ENCODE peak calls at places on chromosomes 2 and 18, in eight cellular contexts. C is mammary epithelial cell; M is foreskin melanocyte; I is HFFc6; D is CD4-positive, alpha-beta T cell; T is NCI-H1092; V is nucleus accumbens; F is activated CD8-positive, alpha-beta memory T cell treated with anti-CD3 and anti-CD28 coated beads, Interleukin-2, amount 50 U/mL, for 48 hours. H is an unnamed sample.

GRCh38 chr2:174332607-174333001 is 2.1 kb upstream of the SP9 start:
- DNase-seq in C (no peak), M (no peak), I (no peak), D (no peak), T (no peak), V (no peak), F (no peak), H (no peak)

GRCh38 chr2:195937173-195937572 is 131.5 kb downstream of the DNAH7 start:
- DNase-seq in C (no peak), M (no peak), I (no peak), D (no peak), T (no peak), V (no peak), F (no peak), H (no peak)

GRCh38 chr2:164538250-164538866 is 82.9 kb downstream of the GRB14 start:
- DNase-seq in C (peak; percentile 27), M (peak; percentile 47), I (peak; percentile 35), D (no peak), T (no peak), V (no peak), F (no peak), H (no peak)

GRCh38 chr18:8876887-8877286 is 171.5 kb downstream of the MTCL1 start:
- DNase-seq in C (peak; percentile 40), M (no peak), I (no peak), D (no peak), T (no peak), V (no peak), F (no peak), H (no peak)

GRCh38 chr2:54372361-54372760 is 83.8 kb upstream of the SPTBN1 start:
- DNase-seq in C (no peak), M (no peak), I (no peak), D (no peak), T (no peak), V (no peak), F (no peak), H (no peak)

GRCh38 chr2:114128255-114128654 is 238.4 kb downstream of the ACTR3 start:
- DNase-seq in C (no peak), M (no peak), I (no peak), D (no peak), T (no peak), V (no peak), F (no peak), H (no peak)

GRCh38 chr2:96259497-96259921 is 6.3 kb downstream of the TMEM127 start:
- DNase-seq in C (no peak), M (no peak), I (no peak), D (no peak), T (no peak), V (no peak), F (no peak), H (no peak)

GRCh38 chr18:74203811-74204210 is 55.5 kb downstream of the TIMM21 start:
- DNase-seq in C (no peak), M (no peak), I (no peak), D (no peak), T (no peak), V (no peak), F (no peak), H (no peak)

GRCh38 chr2:217979151-217979811 is 23.5 kb downstream of the TNS1 start:
- DNase-seq in C (no peak), M (no peak), I (peak; percentile 43), D (no peak), T (no peak), V (no peak), F (no peak), H (no peak)

GRCh38 chr18:3525870-3526420 is 76.0 kb downstream of the TGIF1 start:
- DNase-seq in C (no peak), M (no peak), I (no peak), D (no peak), T (no peak), V (peak; percentile 39), F (peak; percentile 57), H (peak; percentile 7)

GRCh38 chr2:126635281-126635680 is 20.7 kb upstream of the GYPC start:
- DNase-seq in C (no peak), M (no peak), I (no peak), D (no peak), T (no peak), V (no peak), F (no peak), H (no peak)

GRCh38 chr18:48153641-48154481 is 223.4 kb upstream of the SMAD2 start:
- DNase-seq in C (peak; percentile 55), M (no peak), I (peak; percentile 41), D (no peak), T (no peak), V (no peak), F (no peak), H (no peak)

GRCh38 chr2:192148620-192149321 is 46.0 kb downstream of the TMEFF2 start:
- DNase-seq in C (no peak), M (peak; percentile 82), I (peak; percentile 42), D (no peak), T (no peak), V (peak; percentile 6), F (no peak), H (no peak)

GRCh38 chr2:64259301-64259700 is 115.1 kb upstream of the PELI1 start:
- DNase-seq in C (peak; percentile 30), M (no peak), I (no peak), D (no peak), T (peak; percentile 1), V (no peak), F (no peak), H (no peak)

GRCh38 chr2:162301877-162302276 is 16.6 kb downstream of the IFIH1 start:
- DNase-seq in C (no peak), M (no peak), I (no peak), D (no peak), T (no peak), V (no peak), F (no peak), H (no peak)

GRCh38 chr18:58049000-58049688 is 5.1 kb downstream of the NEDD4L start:
- DNase-seq in C (peak; percentile 40), M (no peak), I (no peak), D (no peak), T (no peak), V (no peak), F (no peak), H (no peak)

GRCh38 chr2:53490659-53491058 is 276.9 kb upstream of the CHAC2 start:
- DNase-seq in C (peak; percentile 35), M (no peak), I (peak; percentile 33), D (no peak), T (peak; percentile 46), V (peak; percentile 32), F (no peak), H (no peak)

H was measured in T-helper 2 cell.